ENCODE peak calls at places on chromosomes 12 and 14, in nine cellular contexts. V, J, N, U, R, I, F, K and W are unnamed samples.

GRCh38 chr14:103314496-103315277 is 19.4 kb upstream of the EIF5 start:
- DNase-seq in K (no peak), J (no peak), F (no peak), R (no peak), U (peak), I (no peak), N (no peak), V (no peak), W (no peak)

GRCh38 chr14:64303471-64303917 is 9.3 kb upstream of the ESR2 start:
- DNase-seq in V (no peak), J (peak), N (peak), I (peak), K (peak), R (no peak), F (no peak), U (peak), W (no peak)

GRCh38 chr12:108722992-108723766 is 8.1 kb downstream of the CORO1C start:
- DNase-seq in V (no peak), R (peak), N (peak), I (peak), U (peak), J (peak), F (no peak), K (peak), W (no peak)

GRCh38 chr12:54300732-54301427 is at the start of gene NFE2:
- DNase-seq in U (peak), R (peak), J (peak), F (no peak), K (peak), V (peak), I (peak), N (peak), W (peak)

GRCh38 chr12:108312885-108313203 is 26.3 kb downstream of the CMKLR1 start:
- DNase-seq in I (no peak), N (no peak), R (no peak), F (no peak), K (no peak), V (no peak), J (no peak), U (no peak), W (peak)

GRCh38 chr12:41663487-41664258 is 475.6 kb downstream of the PDZRN4 start:
- DNase-seq in N (peak), V (no peak), F (no peak), R (no peak), J (peak), I (peak), U (peak), K (peak), W (no peak)

GRCh38 chr12:115657081-115658013 is 620.1 kb downstream of the MED13L start:
- DNase-seq in N (peak), K (no peak), F (no peak), R (no peak), J (peak), U (no peak), I (no peak), V (no peak), W (no peak)

GRCh38 chr12:16384732-16385131 is 37.3 kb downstream of the MGST1 start:
- DNase-seq in I (no peak), R (no peak), U (peak), V (no peak), F (no peak), J (no peak), N (no peak), K (no peak), W (no peak)

GRCh38 chr12:28708918-28709371 is 440.1 kb upstream of the FAR2 start:
- DNase-seq in I (no peak), V (no peak), U (no peak), N (no peak), K (peak), R (peak), J (peak), F (no peak), W (peak)

GRCh38 chr14:94132285-94132887 is 3.0 kb upstream of the IFI27L2 start:
- DNase-seq in U (peak), F (no peak), R (peak), I (peak), V (peak), K (peak), N (peak), J (peak), W (peak)

GRCh38 chr14:79758985-79759384 is 452.3 kb downstream of the DIO2 start:
- DNase-seq in R (no peak), F (no peak), J (no peak), V (no peak), K (no peak), N (no peak), U (no peak), I (no peak), W (no peak)

GRCh38 chr12:82801951-82802610 is 115.4 kb downstream of the TMTC2 start:
- DNase-seq in V (no peak), J (no peak), U (no peak), K (no peak), N (no peak), I (no peak), R (no peak), F (no peak), W (no peak)

GRCh38 chr12:94033767-94034166 is 114.6 kb upstream of the PLXNC1 start:
- DNase-seq in R (no peak), N (no peak), J (no peak), U (no peak), V (no peak), F (no peak), I (no peak), K (no peak), W (no peak)

GRCh38 chr12:68899251-68899771 is 33.7 kb downstream of the CPM start:
- DNase-seq in V (no peak), J (peak), U (peak), N (peak), F (no peak), I (peak), R (no peak), K (peak), W (peak)

GRCh38 chr14:79638647-79639266 is 572.5 kb downstream of the DIO2 start:
- DNase-seq in N (no peak), I (no peak), U (no peak), K (no peak), R (no peak), V (no peak), J (no peak), F (peak), W (no peak)

DNA sequence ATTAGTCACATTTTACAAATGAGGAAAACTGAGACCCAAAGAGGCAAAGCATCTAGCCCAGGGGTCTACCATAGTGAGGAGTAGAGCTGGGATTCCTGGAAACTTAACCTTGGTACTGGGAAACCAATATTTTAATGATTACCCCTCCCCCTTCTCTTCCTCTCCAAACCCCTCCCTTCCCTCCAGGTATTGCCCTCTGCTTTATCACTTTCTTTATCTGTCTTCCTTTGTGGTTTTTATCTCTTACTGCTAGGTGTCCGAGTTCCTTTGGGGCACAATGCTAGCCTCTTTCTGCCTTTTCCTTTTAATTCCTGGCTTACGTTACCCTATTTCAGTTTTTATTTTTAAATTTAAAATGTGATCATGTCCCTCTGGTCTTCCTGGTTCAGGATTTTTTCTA is 2.8 kb downstream of the GABARAPL1 start:
- DNase-seq in F (no peak), R (no peak), U (peak), V (no peak), N (no peak), J (no peak), I (no peak), K (no peak), W (no peak)
- H3K4me3 ChIP-seq in F (peak), R (peak), U (no peak), V (peak), N (no peak), J (no peak), I (no peak), K (no peak), W (no peak)

GRCh38 chr12:66130267-66131066 is at the start of gene LLPH:
- DNase-seq in V (peak), K (peak), U (peak), J (peak), F (peak), N (peak), R (peak), I (peak), W (peak)
- H3K4me3 ChIP-seq in V (peak), K (peak), U (peak), J (peak), F (peak), N (peak), R (peak), I (peak), W (peak)

GRCh38 chr12:130816055-130816454 is 23.0 kb downstream of the STX2 start:
- DNase-seq in N (no peak), K (no peak), U (no peak), F (no peak), R (no peak), I (no peak), V (peak), J (no peak), W (no peak)

GRCh38 chr12:130819681-130820080 is 19.4 kb downstream of the STX2 start:
- DNase-seq in N (no peak), K (no peak), R (no peak), J (no peak), U (no peak), I (no peak), F (no peak), V (no peak), W (no peak)

GRCh38 chr12:130819248-130819576 is 19.8 kb downstream of the STX2 start:
- DNase-seq in I (no peak), V (no peak), K (no peak), F (no peak), U (no peak), N (no peak), R (no peak), J (no peak), W (no peak)

GRCh38 chr12:130817804-130818203 is 21.2 kb downstream of the STX2 start:
- DNase-seq in R (no peak), J (no peak), N (no peak), U (no peak), K (no peak), I (no peak), F (no peak), V (no peak), W (no peak)

GRCh38 chr12:130818381-130819247 is 20.4 kb downstream of the STX2 start:
- DNase-seq in I (peak), F (peak), J (peak), U (peak), K (peak), R (no peak), V (peak), N (peak), W (peak)
- H3K4me3 ChIP-seq in I (peak), F (peak), J (peak), U (no peak), K (peak), R (peak), V (no peak), N (peak), W (peak)

GRCh38 chr12:14258468-14258947 is 107.0 kb upstream of the ATF7IP start:
- DNase-seq in J (no peak), K (no peak), N (no peak), V (no peak), F (no peak), R (no peak), I (no peak), U (peak), W (peak)

GRCh38 chr12:14257303-14257733 is 108.2 kb upstream of the ATF7IP start:
- DNase-seq in V (no peak), K (no peak), R (no peak), U (no peak), J (no peak), I (no peak), N (no peak), F (no peak), W (no peak)

GRCh38 chr12:14256139-14256538 is 109.3 kb upstream of the ATF7IP start:
- DNase-seq in N (no peak), J (peak), I (peak), R (no peak), U (no peak), V (no peak), F (no peak), K (peak), W (no peak)

GRCh38 chr12:14257734-14258467 is 107.6 kb upstream of the ATF7IP start:
- DNase-seq in I (peak), J (peak), N (peak), U (peak), F (peak), R (peak), K (peak), V (peak), W (peak)

GRCh38 chr12:14256555-14257169 is 108.8 kb upstream of the ATF7IP start:
- DNase-seq in V (peak), K (peak), R (peak), J (peak), N (peak), U (peak), F (peak), I (peak), W (peak)
- H3K4me3 ChIP-seq in V (peak), K (no peak), R (no peak), J (no peak), N (no peak), U (no peak), F (peak), I (peak), W (no peak)

GRCh38 chr12:2924019-2924418 is 33.3 kb downstream of the TULP3 start:
- DNase-seq in R (no peak), V (no peak), I (peak), J (peak), U (no peak), N (peak), K (peak), F (no peak), W (no peak)

GRCh38 chr12:2919249-2919648 is 28.6 kb downstream of the TULP3 start:
- DNase-seq in N (no peak), F (no peak), K (no peak), R (no peak), J (no peak), U (no peak), I (no peak), V (no peak), W (no peak)

GRCh38 chr12:2925322-2925995 is 33.7 kb upstream of the TEAD4 start:
- DNase-seq in V (no peak), I (peak), F (no peak), N (peak), J (no peak), R (no peak), K (no peak), U (no peak), W (no peak)

GRCh38 chr12:2922329-2922728 is 31.6 kb downstream of the TULP3 start:
- DNase-seq in F (no peak), K (no peak), J (no peak), R (no peak), V (no peak), I (no peak), U (no peak), N (no peak), W (no peak)
- H3K4me3 ChIP-seq in F (no peak), K (no peak), J (no peak), R (no peak), V (peak), I (no peak), U (no peak), N (no peak), W (no peak)